ENCODE peak calls at places on chromosomes 16 and 17, in eight cellular contexts. L is sigmoid colon; B is activated naive CD8-positive, alpha-beta T cell treated with anti-CD3 and anti-CD28 coated beads, Interleukin-2, amount 50 U/mL, for 16 hours; W is GM12878; K is naive thymus-derived CD8-positive, alpha-beta T cell; Y is A172; O is stimulated activated CD4-positive, alpha-beta T cell treated with anti-CD3 and anti-CD28 coated beads, Interleukin-4, amount 100 ng/mL, for 4 hours; X is NCI-H774. G is an unnamed sample.

GRCh38 chr17:83186751-83187421 is 107.5 kb downstream of the METRNL start:
- DNase-seq in L (no peak), B (no peak), W (no peak), K (no peak), Y (no peak), O (no peak), X (no peak), G (no peak)

GRCh38 chr17:78717431-78717980 is 64.6 kb downstream of the CYTH1 start:
- DNase-seq in L (peak; percentile 75), B (no peak), W (no peak), K (no peak), Y (no peak), O (no peak), X (peak; percentile 46), G (no peak)

GRCh38 chr16:49855822-49856740 is at the start of gene ZNF423:
- DNase-seq in L (no peak), B (no peak), W (no peak), K (no peak), Y (no peak), O (no peak), X (no peak), G (no peak)

GRCh38 chr17:77834170-77835115 is 124.1 kb upstream of the TNRC6C start:
- DNase-seq in L (peak; percentile 73), B (no peak), W (peak; percentile 49), K (peak; percentile 47), Y (peak; percentile 91), O (peak; percentile 43), X (no peak), G (peak; percentile 64)

GRCh38 chr16:50744911-50745310 is 3.0 kb downstream of the CYLD start:
- DNase-seq in L (no peak), B (no peak), W (no peak), K (no peak), Y (peak; percentile 38), O (no peak), X (no peak), G (no peak)

GRCh38 chr17:1628856-1629646 is 417 bp upstream of the SLC43A2 start:
- DNase-seq in L (peak; percentile 97), B (peak; percentile 86), W (no peak), K (peak; percentile 88), Y (peak; percentile 89), O (peak; percentile 88), X (peak; percentile 83), G (peak; percentile 80)

GRCh38 chr17:28880572-28880945 is 17.0 kb downstream of the FLOT2 start:
- DNase-seq in L (no peak), B (no peak), W (no peak), K (no peak), Y (no peak), O (no peak), X (no peak), G (no peak)

GRCh38 chr17:41254861-41255260 is 323 bp upstream of the KRTAP9-9 start:
- DNase-seq in L (no peak), B (no peak), W (no peak), K (no peak), Y (no peak), O (no peak), X (no peak), G (no peak)

GRCh38 chr16:85498607-85499006 is 114.5 kb upstream of the GSE1 start:
- DNase-seq in L (no peak), B (no peak), W (peak; percentile 21), K (no peak), Y (peak; percentile 19), O (no peak), X (peak; percentile 21), G (no peak)

GRCh38 chr16:58426095-58426494 is 33.8 kb downstream of the GINS3 start:
- DNase-seq in L (no peak), B (no peak), W (peak; percentile 45), K (no peak), Y (no peak), O (no peak), X (no peak), G (no peak)

GRCh38 chr17:64441772-64442549 is 7.0 kb upstream of the MILR1 start:
- DNase-seq in L (peak; percentile 66), B (no peak), W (no peak), K (peak; percentile 8), Y (peak; percentile 68), O (no peak), X (no peak), G (no peak)

GRCh38 chr17:8622191-8622590 is 8.3 kb downstream of the MYH10 start:
- DNase-seq in L (no peak), B (no peak), W (no peak), K (no peak), Y (no peak), O (no peak), X (no peak), G (no peak)

GRCh38 chr16:63289834-63290460 is 1253.7 kb upstream of the CDH8 start:
- DNase-seq in L (peak; percentile 60), B (no peak), W (no peak), K (no peak), Y (peak; percentile 65), O (no peak), X (peak; percentile 0), G (no peak)

GRCh38 chr16:57784334-57784733 is 18.0 kb downstream of the KIFC3 start:
- DNase-seq in L (no peak), B (no peak), W (no peak), K (no peak), Y (no peak), O (no peak), X (no peak), G (no peak)

GRCh38 chr17:79428988-79429387 is 181.9 kb downstream of the RBFOX3 start:
- DNase-seq in L (no peak), B (no peak), W (no peak), K (no peak), Y (no peak), O (no peak), X (no peak), G (no peak)

GRCh38 chr17:2049333-2050245 is 5.3 kb upstream of the HIC1 start:
- DNase-seq in L (peak; percentile 92), B (peak; percentile 72), W (no peak), K (peak; percentile 86), Y (no peak), O (peak; percentile 90), X (peak; percentile 44), G (peak; percentile 90)

GRCh38 chr16:86821933-86822332 is 243.6 kb downstream of the FOXL1 start:
- DNase-seq in L (no peak), B (no peak), W (no peak), K (no peak), Y (peak; percentile 24), O (no peak), X (no peak), G (no peak)